ENCODE peak calls at places on chromosomes 6 and 20, in four cellular contexts. One of them, this sample, is unnamed.

GRCh38 chr6:104301921-104302320 is 557.8 kb downstream of the HACE1 start:
- DNase-seq in stimulated activated CD8-positive, alpha-beta memory T cell treated with anti-CD3 and anti-CD28 coated beads, Interleukin-2, amount 100 ng/mL, for 1 hour: no peak
- DNase-seq in KBM-7: no peak
- DNase-seq in T-cell: no peak
- DNase-seq in this sample: no peak

GRCh38 chr6:6803180-6803978 is 214.9 kb downstream of the LY86 start:
- DNase-seq in stimulated activated CD8-positive, alpha-beta memory T cell treated with anti-CD3 and anti-CD28 coated beads, Interleukin-2, amount 100 ng/mL, for 1 hour: no peak
- DNase-seq in T-cell: no peak
- DNase-seq in KBM-7: no peak
- DNase-seq in this sample: peak

GRCh38 chr6:125114248-125114858 is 39.2 kb upstream of the TPD52L1 start:
- DNase-seq in T-cell: peak
- DNase-seq in stimulated activated CD8-positive, alpha-beta memory T cell treated with anti-CD3 and anti-CD28 coated beads, Interleukin-2, amount 100 ng/mL, for 1 hour: no peak
- DNase-seq in KBM-7: peak
- DNase-seq in this sample: peak

GRCh38 chr6:30167101-30167500 is 3.8 kb downstream of the TRIM15 start:
- DNase-seq in KBM-7: no peak
- DNase-seq in T-cell: peak
- DNase-seq in stimulated activated CD8-positive, alpha-beta memory T cell treated with anti-CD3 and anti-CD28 coated beads, Interleukin-2, amount 100 ng/mL, for 1 hour: no peak
- DNase-seq in this sample: no peak

GRCh38 chr20:35207950-35208611 is 18.4 kb upstream of the MMP24 start:
- DNase-seq in stimulated activated CD8-positive, alpha-beta memory T cell treated with anti-CD3 and anti-CD28 coated beads, Interleukin-2, amount 100 ng/mL, for 1 hour: peak
- DNase-seq in KBM-7: peak
- DNase-seq in T-cell: peak
- DNase-seq in this sample: peak

GRCh38 chr20:3106658-3107463 is 22.3 kb upstream of the AVP start:
- DNase-seq in stimulated activated CD8-positive, alpha-beta memory T cell treated with anti-CD3 and anti-CD28 coated beads, Interleukin-2, amount 100 ng/mL, for 1 hour: no peak
- DNase-seq in T-cell: no peak
- DNase-seq in KBM-7: peak
- DNase-seq in this sample: peak

GRCh38 chr20:31676534-31677030 is 38.9 kb downstream of the COX4I2 start:
- DNase-seq in KBM-7: no peak
- DNase-seq in T-cell: no peak
- DNase-seq in stimulated activated CD8-positive, alpha-beta memory T cell treated with anti-CD3 and anti-CD28 coated beads, Interleukin-2, amount 100 ng/mL, for 1 hour: no peak
- DNase-seq in this sample: no peak

GRCh38 chr6:100062621-100063020 is 68.6 kb upstream of the MCHR2 start:
- DNase-seq in stimulated activated CD8-positive, alpha-beta memory T cell treated with anti-CD3 and anti-CD28 coated beads, Interleukin-2, amount 100 ng/mL, for 1 hour: no peak
- DNase-seq in T-cell: no peak
- DNase-seq in KBM-7: no peak
- DNase-seq in this sample: no peak

GRCh38 chr6:106069478-106069877 is 16.7 kb upstream of the PRDM1 start:
- DNase-seq in stimulated activated CD8-positive, alpha-beta memory T cell treated with anti-CD3 and anti-CD28 coated beads, Interleukin-2, amount 100 ng/mL, for 1 hour: no peak
- DNase-seq in KBM-7: no peak
- DNase-seq in T-cell: no peak
- DNase-seq in this sample: no peak

GRCh38 chr6:78598966-78599365 is 268.4 kb upstream of the IRAK1BP1 start:
- DNase-seq in stimulated activated CD8-positive, alpha-beta memory T cell treated with anti-CD3 and anti-CD28 coated beads, Interleukin-2, amount 100 ng/mL, for 1 hour: no peak
- DNase-seq in KBM-7: no peak
- DNase-seq in T-cell: no peak
- DNase-seq in this sample: no peak

GRCh38 chr20:53750827-53751393 is 157.3 kb upstream of the ZNF217 start:
- DNase-seq in T-cell: peak
- DNase-seq in stimulated activated CD8-positive, alpha-beta memory T cell treated with anti-CD3 and anti-CD28 coated beads, Interleukin-2, amount 100 ng/mL, for 1 hour: no peak
- DNase-seq in KBM-7: peak
- DNase-seq in this sample: no peak

GRCh38 chr6:13453771-13454251 is 33.6 kb downstream of the GFOD1 start:
- DNase-seq in T-cell: no peak
- DNase-seq in stimulated activated CD8-positive, alpha-beta memory T cell treated with anti-CD3 and anti-CD28 coated beads, Interleukin-2, amount 100 ng/mL, for 1 hour: no peak
- DNase-seq in KBM-7: no peak
- DNase-seq in this sample: peak

GRCh38 chr6:109182590-109182989 is 87.3 kb downstream of the CEP57L1 start:
- DNase-seq in stimulated activated CD8-positive, alpha-beta memory T cell treated with anti-CD3 and anti-CD28 coated beads, Interleukin-2, amount 100 ng/mL, for 1 hour: no peak
- DNase-seq in T-cell: no peak
- DNase-seq in KBM-7: no peak
- DNase-seq in this sample: no peak